ENCODE peak calls at places on chromosomes 16 and 17, in eight cellular contexts. Y is heart left ventricle, G is IMR-90, L is A549, W is adrenal gland, U is body of pancreas, E is H1, Z is endothelial cell of umbilical vein. O is an unnamed sample.
A peak's percentile ranks its signal among the peaks of the same experiment; 100 is the strongest.

GRCh38 chr17:63984651-63985386 is 12.1 kb upstream of the SCN4A start:
- DNase-seq in L (peak; percentile 41), E (no peak), W (peak; percentile 78), Z (peak; percentile 93), G (peak; percentile 91), Y (no peak), U (peak; percentile 50), O (no peak)

GRCh38 chr16:4200000-4200780 is 41.7 kb downstream of the SRL start:
- DNase-seq in Y (peak; percentile 66), Z (peak; percentile 62), U (peak; percentile 78), L (peak; percentile 72), G (peak; percentile 60), E (peak; percentile 74), W (peak; percentile 85), O (peak; percentile 36)

GRCh38 chr16:76931186-76931585 is 259.8 kb upstream of the MON1B start:
- DNase-seq in Z (no peak), Y (no peak), G (peak; percentile 21), W (no peak), L (no peak), E (no peak), U (no peak), O (no peak)

GRCh38 chr17:76710863-76711611 is at the start of gene MXRA7:
- DNase-seq in G (peak; percentile 61), W (peak; percentile 77), E (peak; percentile 85), Y (peak; percentile 89), Z (peak; percentile 61), U (peak; percentile 73), L (peak; percentile 49), O (peak; percentile 65)

GRCh38 chr16:86680137-86680536 is 101.8 kb downstream of the FOXL1 start:
- DNase-seq in W (no peak), Z (peak; percentile 96), G (peak; percentile 85), L (no peak), E (no peak), Y (no peak), U (no peak), O (no peak)

GRCh38 chr16:361872-362701 is 8.3 kb downstream of the MRPL28 start:
- DNase-seq in E (peak; percentile 85), U (peak; percentile 84), L (peak; percentile 89), W (peak; percentile 81), Y (peak; percentile 70), G (peak; percentile 61), Z (peak; percentile 70), O (peak; percentile 86)

GRCh38 chr17:55442953-55443683 is 21.5 kb upstream of the MMD start:
- DNase-seq in W (no peak), Z (no peak), G (peak; percentile 72), Y (no peak), L (no peak), E (no peak), U (no peak), O (no peak)

GRCh38 chr16:70476272-70477020 is 22.1 kb downstream of the FCSK start:
- DNase-seq in E (no peak), G (peak; percentile 83), U (no peak), L (no peak), Y (no peak), Z (peak; percentile 67), W (peak; percentile 40), O (peak; percentile 18)

GRCh38 chr17:17892009-17892408 is 55.2 kb upstream of the SREBF1 start:
- DNase-seq in G (no peak), Y (no peak), L (no peak), E (no peak), U (no peak), W (no peak), Z (no peak), O (no peak)

DNA sequence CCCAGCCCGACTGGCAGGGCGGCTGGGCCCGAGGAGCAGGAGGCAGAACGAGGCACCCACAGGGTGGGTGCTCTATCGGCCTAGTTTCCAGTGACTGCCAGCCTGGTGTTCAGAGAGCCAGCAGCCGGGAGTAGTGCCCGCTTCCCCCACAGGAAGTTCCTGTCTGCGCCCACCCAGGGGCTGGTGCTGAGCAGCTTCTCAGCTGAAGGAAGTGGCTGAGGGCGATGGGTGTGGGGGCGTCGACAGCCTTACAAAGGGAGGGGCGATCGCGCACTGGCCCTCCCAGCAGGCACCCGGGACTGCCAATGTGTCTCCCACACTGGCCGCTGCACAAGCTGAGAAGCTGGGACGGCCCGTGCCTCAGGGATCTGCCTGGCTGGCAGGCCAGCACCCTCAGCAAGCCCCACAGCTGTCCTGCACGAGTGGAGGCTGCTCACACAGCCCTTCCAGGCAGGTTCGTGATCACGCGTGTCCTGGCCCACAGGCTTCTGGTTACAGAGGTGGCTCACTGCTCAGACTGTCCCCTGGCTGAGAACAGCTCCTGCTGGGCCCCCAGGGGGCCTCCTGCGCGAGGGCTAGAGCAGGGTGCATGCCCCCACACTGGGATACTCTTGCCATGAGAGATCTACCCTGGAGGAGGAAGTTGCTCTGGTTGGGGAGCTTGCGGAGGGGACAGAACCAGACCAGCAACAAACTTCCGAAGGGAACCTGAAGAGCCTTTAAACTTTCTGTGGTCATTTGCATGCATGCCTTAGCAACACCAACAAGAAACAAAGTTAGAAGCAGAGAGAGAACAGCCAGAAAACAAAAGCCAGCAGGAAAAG is 2.5 kb downstream of the RNF166 start:
- DNase-seq in L (no peak), U (peak; percentile 71), G (no peak), Z (peak; percentile 59), Y (peak; percentile 61), E (no peak), W (no peak), O (peak; percentile 30)
- TF ChIP-seq POLR2A in L (no peak), U (no peak), G (no peak), Z (peak; percentile 55), Y (no peak), E (no peak), W (no peak), O (no peak)

GRCh38 chr17:16446338-16446983 is 31.1 kb downstream of the TRPV2 start:
- DNase-seq in Z (no peak), W (no peak), G (no peak), L (peak; percentile 44), E (peak; percentile 63), U (no peak), Y (no peak), O (peak; percentile 16)
- TF ChIP-seq POLR2A in Z (no peak), W (no peak), G (no peak), L (no peak), E (no peak), U (no peak), Y (no peak), O (no peak)

DNA sequence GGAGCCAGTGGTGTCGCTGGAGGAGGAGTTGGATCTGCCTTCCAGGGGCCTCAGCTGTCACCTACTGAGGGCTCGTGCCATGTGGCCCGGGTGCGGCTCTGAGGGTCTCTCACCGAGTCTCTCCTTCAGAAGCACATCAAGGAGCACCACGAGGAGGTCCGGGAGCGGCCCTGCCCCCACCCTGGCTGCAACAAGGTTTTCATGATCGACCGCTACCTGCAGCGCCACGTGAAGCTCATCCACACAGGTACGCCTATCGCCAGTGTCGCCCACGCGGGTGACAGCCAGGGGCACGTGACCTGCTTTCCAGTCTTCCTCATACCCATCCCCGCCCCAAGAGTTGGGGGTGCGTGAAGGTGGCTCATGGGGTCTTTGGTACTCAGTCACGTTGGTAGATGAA is 12.5 kb downstream of the ZNF276 start:
- DNase-seq in Z (no peak), G (no peak), E (no peak), L (no peak), Y (no peak), W (no peak), U (no peak), O (no peak)
- TF ChIP-seq POLR2A in Z (no peak), G (no peak), E (no peak), L (no peak), Y (no peak), W (no peak), U (no peak), O (no peak)

DNA sequence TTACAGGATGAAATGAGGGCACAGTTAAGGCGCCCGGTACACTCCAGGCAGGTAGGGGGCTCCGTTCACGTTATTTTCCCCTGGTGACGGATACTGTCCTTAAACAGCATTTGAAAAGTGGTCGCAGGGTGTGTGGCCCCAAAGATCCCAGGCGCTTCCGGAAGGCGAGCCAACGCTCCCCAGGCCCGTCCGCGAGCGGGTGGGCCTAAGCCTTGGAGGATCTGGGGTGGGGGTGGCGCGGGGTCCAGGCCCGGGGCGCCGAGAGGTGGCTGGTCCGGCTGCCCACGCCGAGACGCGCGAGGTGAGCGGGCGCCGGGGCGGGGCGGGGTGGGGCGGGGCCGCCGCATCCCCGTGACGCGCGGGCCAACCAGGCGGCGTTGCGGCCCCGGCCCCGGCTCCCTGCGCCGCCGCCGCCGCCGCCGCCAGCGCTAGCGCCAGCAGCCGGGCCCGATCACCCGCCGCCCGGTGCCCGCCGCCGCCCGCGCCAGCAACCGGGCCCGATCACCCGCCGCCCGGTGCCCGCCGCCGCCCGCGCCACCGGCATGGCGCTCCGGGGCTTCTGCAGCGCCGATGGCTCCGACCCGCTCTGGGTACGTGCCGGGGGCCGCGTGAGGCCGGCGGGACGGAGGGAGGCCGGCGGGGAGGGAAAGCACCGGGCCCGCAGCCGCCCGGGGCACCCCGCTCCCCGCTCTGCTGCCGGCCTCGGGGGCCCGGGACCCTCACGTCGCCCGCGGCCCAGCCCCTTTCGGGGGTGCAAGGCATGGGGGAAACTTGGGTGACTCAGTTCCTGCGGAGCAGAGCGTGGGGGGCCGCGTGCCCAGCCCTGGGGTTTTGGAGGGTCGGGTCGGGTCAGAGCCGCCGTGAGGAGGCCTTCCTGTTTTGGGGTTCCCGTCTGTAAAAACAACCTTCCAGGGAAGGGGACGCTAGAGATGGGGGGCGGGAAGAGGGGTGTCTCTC is at the start of gene ABCC1:
- DNase-seq in U (peak; percentile 38), G (no peak), Y (peak; percentile 52), L (peak; percentile 65), W (peak; percentile 31), Z (peak; percentile 39), E (peak; percentile 68), O (peak; percentile 78)
- TF ChIP-seq POLR2A in U (peak; percentile 14), G (no peak), Y (no peak), L (peak; percentile 28), W (no peak), Z (peak; percentile 30), E (no peak), O (no peak)

GRCh38 chr17:38658741-38659345 is 15.9 kb downstream of the EPOP start:
- DNase-seq in Z (no peak), U (no peak), W (no peak), Y (peak; percentile 29), L (no peak), E (no peak), G (no peak), O (no peak)
- TF ChIP-seq POLR2A in Z (no peak), U (no peak), W (no peak), Y (no peak), L (no peak), E (no peak), G (no peak), O (no peak)

O was measured in erythroblast.